ENCODE peak calls at places on chromosome 3, in four cellular contexts. O, K, W and U are unnamed samples.

GRCh38 chr3:107064445-107065060 is 312.7 kb upstream of the CCDC54 start:
- DNase-seq in O (peak; percentile 91), K (no peak), W (peak; percentile 38), U (no peak)

GRCh38 chr3:125045965-125046364 is 9.8 kb downstream of the HEG1 start:
- DNase-seq in O (no peak), W (no peak), K (no peak), U (peak; percentile 60)

GRCh38 chr3:105349988-105350387 is 16.7 kb upstream of the ALCAM start:
- DNase-seq in K (no peak), O (no peak), W (no peak), U (no peak)

GRCh38 chr3:107598926-107599754 is 76.4 kb downstream of the BBX start:
- DNase-seq in K (peak; percentile 40), W (peak; percentile 21), O (peak; percentile 74), U (peak; percentile 9)

GRCh38 chr3:12963869-12964712 is 109.1 kb downstream of the IQSEC1 start:
- DNase-seq in W (no peak), O (peak; percentile 78), K (no peak), U (no peak)

GRCh38 chr3:150082898-150083652 is 112.4 kb upstream of the PFN2 start:
- DNase-seq in O (no peak), K (no peak), W (no peak), U (no peak)

GRCh38 chr3:100209948-100210776 is 50.6 kb upstream of the TBC1D23 start:
- DNase-seq in K (no peak), O (peak; percentile 11), W (no peak), U (no peak)

GRCh38 chr3:67093315-67093714 is 95.2 kb downstream of the KBTBD8 start:
- DNase-seq in W (no peak), K (no peak), O (no peak), U (no peak)

GRCh38 chr3:64259646-64260045 is 34.4 kb upstream of the PRICKLE2 start:
- DNase-seq in O (no peak), K (no peak), W (no peak), U (no peak)

GRCh38 chr3:173938159-173938558 is 540.6 kb downstream of the NLGN1 start:
- DNase-seq in K (no peak), W (no peak), O (peak; percentile 73), U (no peak)

GRCh38 chr3:39448506-39449233 is 18.8 kb upstream of the MOBP start:
- DNase-seq in K (no peak), W (no peak), O (no peak), U (no peak)

GRCh38 chr3:118968111-118968510 is 66.5 kb downstream of the IGSF11 start:
- DNase-seq in K (no peak), O (no peak), W (no peak), U (no peak)

GRCh38 chr3:124657138-124657537 is 73.1 kb upstream of the UMPS start:
- DNase-seq in K (no peak), W (no peak), O (no peak), U (no peak)

GRCh38 chr3:48186993-48187578 is 1.1 kb downstream of the CDC25A start:
- DNase-seq in K (no peak), O (peak; percentile 30), W (no peak), U (no peak)

GRCh38 chr3:50450135-50450911 is 53.1 kb downstream of the CACNA2D2 start:
- DNase-seq in W (peak; percentile 40), K (no peak), O (peak; percentile 42), U (no peak)

GRCh38 chr3:126340596-126340942 is 16.6 kb downstream of the KLF15 start:
- DNase-seq in K (no peak), W (no peak), O (no peak), U (no peak)

GRCh38 chr3:9767418-9767817 is 2.3 kb downstream of the CAMK1 start:
- DNase-seq in O (peak; percentile 19), K (no peak), W (no peak), U (no peak)

GRCh38 chr3:108106031-108106430 is 15.2 kb upstream of the CD47 start:
- DNase-seq in W (no peak), K (no peak), O (no peak), U (peak; percentile 94)

GRCh38 chr3:52469001-52469400 is 13.6 kb downstream of the NISCH start:
- DNase-seq in W (no peak), O (no peak), K (no peak), U (no peak)

GRCh38 chr3:142210144-142210543 is 15.2 kb downstream of the GK5 start:
- DNase-seq in W (peak; percentile 15), K (no peak), O (peak; percentile 69), U (no peak)